ENCODE peak calls at places on chromosomes 5 and 9, in ten cellular contexts. V is WTC11, H is H1, J is SK-N-SH, P is NB4, B is HCT116, X is endothelial cell of umbilical vein, U is GM12878, N is K562, W is HepG2. L is an unnamed sample.

GRCh38 chr9:78291240-78291915 is 5.5 kb upstream of the PSAT1 start:
- DNase-seq in V (no peak), H (no peak), J (no peak), P (no peak), B (no peak), X (peak; percentile 47), U (no peak), N (no peak), W (no peak), L (no peak)

GRCh38 chr9:134374301-134375010 is 48.2 kb downstream of the RXRA start:
- DNase-seq in V (no peak), H (no peak), J (peak; percentile 76), P (peak; percentile 74), B (no peak), X (no peak), U (no peak), N (no peak), W (no peak), L (no peak)

GRCh38 chr5:124596595-124597388 is 149.6 kb downstream of the ZNF608 start:
- DNase-seq in V (no peak), H (no peak), J (no peak), P (no peak), B (peak; percentile 51), X (peak; percentile 93), U (no peak), N (peak; percentile 65), W (peak; percentile 89), L (peak; percentile 70)

GRCh38 chr5:335740-336038 is 14.2 kb downstream of the AHRR start:
- DNase-seq in V (no peak), H (no peak), J (no peak), P (no peak), B (no peak), X (no peak), U (no peak), N (no peak), W (no peak), L (no peak)

GRCh38 chr5:180052211-180052818 is 19.2 kb downstream of the RNF130 start:
- DNase-seq in V (no peak), H (no peak), J (no peak), P (no peak), B (no peak), X (no peak), U (no peak), N (no peak), W (no peak), L (no peak)

GRCh38 chr5:82799346-82800077 is 277.7 kb downstream of the TMEM167A start:
- DNase-seq in V (no peak), H (no peak), J (no peak), P (no peak), B (no peak), X (no peak), U (no peak), N (no peak), W (peak; percentile 3), L (no peak)

GRCh38 chr5:134051305-134051704 is 46.5 kb upstream of the VDAC1 start:
- DNase-seq in V (no peak), H (no peak), J (no peak), P (peak; percentile 55), B (no peak), X (no peak), U (no peak), N (no peak), W (no peak), L (no peak)

GRCh38 chr9:11312976-11313375 is 700.2 kb upstream of the PTPRD start:
- DNase-seq in V (no peak), H (no peak), J (no peak), P (no peak), B (no peak), X (no peak), U (no peak), N (no peak), W (no peak), L (no peak)

GRCh38 chr5:42930934-42931333 is 109.2 kb downstream of the ANXA2R start:
- DNase-seq in V (no peak), H (no peak), J (no peak), P (no peak), B (no peak), X (no peak), U (no peak), N (no peak), W (no peak), L (no peak)

GRCh38 chr5:170860818-170861217 is 1.0 kb upstream of the RANBP17 start:
- DNase-seq in V (no peak), H (no peak), J (no peak), P (no peak), B (no peak), X (no peak), U (no peak), N (no peak), W (no peak), L (no peak)

GRCh38 chr5:31364881-31365636 is 166.8 kb downstream of the DROSHA start:
- DNase-seq in V (no peak), H (no peak), J (no peak), P (no peak), B (no peak), X (no peak), U (no peak), N (no peak), W (no peak), L (no peak)

GRCh38 chr5:169164481-169164925 is 136.4 kb downstream of the SLIT3 start:
- DNase-seq in V (peak; percentile 18), H (peak; percentile 33), J (no peak), P (no peak), B (no peak), X (peak; percentile 67), U (no peak), N (no peak), W (no peak), L (peak; percentile 84)

GRCh38 chr9:136762221-136762691 is 2.1 kb downstream of the LCN15 start:
- DNase-seq in V (peak; percentile 13), H (no peak), J (no peak), P (no peak), B (no peak), X (no peak), U (no peak), N (no peak), W (no peak), L (no peak)

GRCh38 chr9:27655454-27655853 is 82.2 kb upstream of the C9orf72 start:
- DNase-seq in V (no peak), H (no peak), J (no peak), P (no peak), B (no peak), X (no peak), U (no peak), N (no peak), W (no peak), L (no peak)

GRCh38 chr9:92736816-92737606 is 27.6 kb downstream of the BICD2 start:
- DNase-seq in V (no peak), H (no peak), J (no peak), P (peak; percentile 42), B (no peak), X (no peak), U (no peak), N (no peak), W (no peak), L (no peak)

GRCh38 chr9:77802512-77803293 is 154.6 kb upstream of the GNA14 start:
- DNase-seq in V (no peak), H (no peak), J (no peak), P (no peak), B (no peak), X (no peak), U (no peak), N (no peak), W (no peak), L (no peak)

GRCh38 chr5:149264432-149265069 is 7.1 kb upstream of the AFAP1L1 start:
- DNase-seq in V (peak; percentile 89), H (peak; percentile 53), J (peak; percentile 22), P (no peak), B (peak; percentile 51), X (no peak), U (no peak), N (peak; percentile 42), W (peak; percentile 21), L (no peak)

GRCh38 chr5:142545653-142546322 is 140.1 kb downstream of the FGF1 start:
- DNase-seq in V (no peak), H (no peak), J (no peak), P (no peak), B (no peak), X (peak; percentile 30), U (no peak), N (no peak), W (no peak), L (no peak)

GRCh38 chr9:125028041-125028440 is 87.2 kb upstream of the GOLGA1 start:
- DNase-seq in V (no peak), H (no peak), J (no peak), P (no peak), B (no peak), X (no peak), U (no peak), N (no peak), W (no peak), L (no peak)

GRCh38 chr9:125024917-125025316 is 84.0 kb upstream of the GOLGA1 start:
- DNase-seq in V (no peak), H (no peak), J (no peak), P (no peak), B (no peak), X (no peak), U (no peak), N (no peak), W (no peak), L (no peak)

GRCh38 chr9:125021069-125021468 is 80.2 kb upstream of the GOLGA1 start:
- DNase-seq in V (no peak), H (no peak), J (no peak), P (no peak), B (no peak), X (no peak), U (no peak), N (no peak), W (no peak), L (no peak)

GRCh38 chr9:125025584-125025983 is 84.7 kb upstream of the GOLGA1 start:
- DNase-seq in V (no peak), H (no peak), J (no peak), P (no peak), B (no peak), X (no peak), U (no peak), N (no peak), W (no peak), L (no peak)
- TF ChIP-seq MAX in V (no peak), H (no peak), J (no peak), P (no peak), B (no peak), X (no peak), U (no peak), N (no peak), W (no peak), L (no peak)

GRCh38 chr9:125635888-125636287 is 71.1 kb downstream of the MAPKAP1 start:
- DNase-seq in V (no peak), H (no peak), J (no peak), P (no peak), B (no peak), X (no peak), U (no peak), N (no peak), W (peak; percentile 12), L (no peak)
- TF ChIP-seq MAX in V (no peak), H (no peak), J (no peak), P (no peak), B (no peak), X (no peak), U (no peak), N (no peak), W (no peak), L (no peak)

GRCh38 chr5:178381921-178382688 is 149.5 kb upstream of the PHYKPL start:
- DNase-seq in V (no peak), H (no peak), J (no peak), P (no peak), B (no peak), X (no peak), U (no peak), N (no peak), W (no peak), L (no peak)
- TF ChIP-seq MAX in V (no peak), H (no peak), J (no peak), P (no peak), B (no peak), X (no peak), U (no peak), N (no peak), W (no peak), L (no peak)

GRCh38 chr9:127980056-127980705 is 608 bp downstream of the EEIG1 start:
- DNase-seq in V (peak; percentile 63), H (no peak), J (peak; percentile 75), P (peak; percentile 47), B (no peak), X (peak; percentile 33), U (no peak), N (peak; percentile 62), W (no peak), L (no peak)
- TF ChIP-seq MAX in V (no peak), H (peak; percentile 10), J (peak; percentile 41), P (no peak), B (no peak), X (no peak), U (no peak), N (no peak), W (no peak), L (peak; percentile 19)

L was measured in A549.